ENCODE peak calls at places on chromosomes 1 and 21, in six cellular contexts. Q is heart left ventricle, B is ovary, H is spleen, G is K562, O is A549. E is an unnamed sample.

GRCh38 chr1:47548188-47548587 is 110.3 kb downstream of the FOXD2 start:
- DNase-seq in Q (no peak), G (no peak), O (no peak), H (no peak), B (no peak), E (no peak)

GRCh38 chr1:147600119-147601111 is 59.1 kb downstream of the BCL9 start:
- DNase-seq in G (peak; percentile 22), H (no peak), O (peak; percentile 25), B (no peak), Q (no peak), E (no peak)

GRCh38 chr1:21264913-21265312 is 25.4 kb downstream of the ECE1 start:
- DNase-seq in Q (no peak), O (peak; percentile 40), B (no peak), G (no peak), H (no peak), E (no peak)

GRCh38 chr1:114455102-114455785 is 55.8 kb downstream of the TRIM33 start:
- DNase-seq in B (no peak), Q (no peak), G (no peak), H (no peak), O (no peak), E (no peak)

GRCh38 chr1:76955652-76956051 is 88.4 kb downstream of the ST6GALNAC5 start:
- DNase-seq in Q (no peak), O (no peak), G (no peak), B (no peak), H (no peak), E (no peak)

GRCh38 chr1:160779662-160780397 is 16.1 kb upstream of the LY9 start:
- DNase-seq in Q (no peak), B (no peak), O (peak; percentile 50), H (peak; percentile 77), G (peak; percentile 69), E (peak; percentile 11)

GRCh38 chr1:36663772-36664430 is 181.2 kb upstream of the CSF3R start:
- DNase-seq in Q (no peak), H (no peak), O (no peak), B (no peak), G (no peak), E (no peak)

GRCh38 chr1:145992502-145992936 is 3.9 kb downstream of the TXNIP start:
- DNase-seq in O (no peak), G (no peak), H (no peak), Q (no peak), B (no peak), E (peak; percentile 4)

GRCh38 chr1:113616201-113616600 is 143.1 kb downstream of the PHTF1 start:
- DNase-seq in O (no peak), B (no peak), G (no peak), H (no peak), Q (no peak), E (no peak)

GRCh38 chr1:106278706-106279105 is 777.8 kb upstream of the PRMT6 start:
- DNase-seq in G (no peak), B (no peak), H (no peak), Q (no peak), O (no peak), E (no peak)

GRCh38 chr1:7369866-7370265 is 401.2 kb upstream of the VAMP3 start:
- DNase-seq in O (no peak), G (no peak), Q (peak; percentile 59), B (no peak), H (peak; percentile 35), E (no peak)

GRCh38 chr1:192949783-192950182 is 109.4 kb downstream of the UCHL5 start:
- DNase-seq in H (no peak), O (no peak), Q (no peak), G (no peak), B (no peak), E (no peak)

GRCh38 chr1:152745765-152746444 is 11.9 kb upstream of the KPRP start:
- DNase-seq in G (no peak), H (no peak), B (no peak), O (no peak), Q (no peak), E (no peak)
- H3K9me3 ChIP-seq in G (no peaks in the 10 kb centered on the region), H (no peaks in the 10 kb centered on the region), B (no peaks in the 10 kb centered on the region), O (no peaks in the 10 kb centered on the region), Q (no peaks in the 10 kb centered on the region), E (no peaks in the 10 kb centered on the region)

GRCh38 chr1:16145030-16145987 is 10.6 kb downstream of the EPHA2 start:
- DNase-seq in Q (peak; percentile 89), B (peak; percentile 70), G (no peak), H (peak; percentile 89), O (peak; percentile 83), E (peak; percentile 99)
- TF ChIP-seq POLR2A in Q (peak; percentile 23), B (no peak), G (no peak), H (no peak), O (no peak), E (no peak)

DNA sequence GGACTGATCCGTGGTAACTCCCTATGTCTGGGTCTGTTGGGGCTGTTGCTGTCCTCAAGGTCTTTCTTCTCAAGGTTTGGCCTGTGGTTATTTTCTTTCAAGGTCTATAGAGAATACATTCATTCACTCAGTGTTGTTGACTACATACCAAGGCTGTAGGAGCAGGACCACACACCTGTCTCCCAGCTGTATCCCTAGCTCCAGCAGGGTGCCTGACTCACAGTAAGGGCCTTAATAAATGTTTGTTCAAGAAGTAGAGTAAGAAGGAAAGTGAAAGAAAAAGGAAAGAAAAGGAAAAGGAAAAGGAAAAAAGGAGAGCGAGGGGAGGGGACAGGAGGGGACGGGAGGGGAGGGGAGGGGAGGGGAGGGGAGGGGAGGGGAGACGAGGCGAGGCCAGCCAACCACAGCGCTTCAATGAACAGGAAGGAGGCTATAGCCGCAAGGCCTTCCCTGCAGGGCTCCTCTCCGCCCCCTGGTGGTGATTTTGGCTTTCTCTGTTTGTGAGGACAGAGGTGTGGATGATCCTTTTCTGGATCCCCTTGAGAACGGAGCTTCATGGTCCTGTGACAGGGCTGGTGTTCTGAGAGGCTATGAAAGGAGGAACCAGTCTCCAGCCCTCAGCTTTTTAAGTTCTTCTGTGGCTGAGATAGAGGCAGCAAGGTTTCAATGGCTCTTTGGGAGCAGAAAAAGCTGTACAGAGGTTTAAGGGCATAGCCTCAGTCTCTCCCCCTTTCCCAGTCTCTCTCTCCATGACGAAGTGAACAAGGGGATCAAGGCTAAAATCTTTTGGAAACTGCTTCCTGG is 30.6 kb upstream of the LCE5A start:
- DNase-seq in O (peak; percentile 61), H (no peak), G (peak; percentile 53), B (peak; percentile 23), Q (no peak), E (peak; percentile 18)
- H3K9me3 ChIP-seq in O (peaks cover 31% of the 10 kb centered on the region), H (peaks cover 40% of the 10 kb centered on the region), G (no peaks in the 10 kb centered on the region), B (no peaks in the 10 kb centered on the region), Q (peaks cover 28% of the 10 kb centered on the region), E (no peaks in the 10 kb centered on the region)

GRCh38 chr1:201172999-201173610 is 17.5 kb upstream of the IGFN1 start:
- DNase-seq in G (no peak), H (no peak), Q (no peak), O (no peak), B (no peak), E (no peak)

GRCh38 chr1:201170533-201171062 is 16.3 kb upstream of the TMEM9 start:
- DNase-seq in Q (peak; percentile 96), B (peak; percentile 92), O (peak; percentile 99), H (peak; percentile 95), G (peak; percentile 99), E (peak; percentile 98)

GRCh38 chr1:201169971-201170532 is 15.8 kb upstream of the TMEM9 start:
- DNase-seq in B (no peak), H (no peak), Q (no peak), O (no peak), G (no peak), E (no peak)

GRCh38 chr1:201172336-201172735 is 18.1 kb upstream of the TMEM9 start:
- DNase-seq in O (no peak), H (peak; percentile 20), B (no peak), G (no peak), Q (no peak), E (no peak)

GRCh38 chr1:201171063-201172036 is 17.1 kb upstream of the TMEM9 start:
- DNase-seq in O (peak; percentile 70), Q (peak; percentile 29), H (peak; percentile 83), B (peak; percentile 40), G (peak; percentile 66), E (no peak)
- TF ChIP-seq POLR2A in O (no peak), Q (no peak), H (no peak), B (peak; percentile 13), G (peak; percentile 8), E (no peak)

GRCh38 chr1:179714159-179714558 is 28.9 kb upstream of the FAM163A start:
- DNase-seq in H (no peak), B (no peak), Q (no peak), G (no peak), O (no peak), E (no peak)
- H3K9me3 ChIP-seq in H (peaks cover 70% of the 10 kb centered on the region), B (no peaks in the 10 kb centered on the region), Q (peaks cover 60% of the 10 kb centered on the region), G (no peaks in the 10 kb centered on the region), O (peaks cover 38% of the 10 kb centered on the region), E (no peaks in the 10 kb centered on the region)

DNA sequence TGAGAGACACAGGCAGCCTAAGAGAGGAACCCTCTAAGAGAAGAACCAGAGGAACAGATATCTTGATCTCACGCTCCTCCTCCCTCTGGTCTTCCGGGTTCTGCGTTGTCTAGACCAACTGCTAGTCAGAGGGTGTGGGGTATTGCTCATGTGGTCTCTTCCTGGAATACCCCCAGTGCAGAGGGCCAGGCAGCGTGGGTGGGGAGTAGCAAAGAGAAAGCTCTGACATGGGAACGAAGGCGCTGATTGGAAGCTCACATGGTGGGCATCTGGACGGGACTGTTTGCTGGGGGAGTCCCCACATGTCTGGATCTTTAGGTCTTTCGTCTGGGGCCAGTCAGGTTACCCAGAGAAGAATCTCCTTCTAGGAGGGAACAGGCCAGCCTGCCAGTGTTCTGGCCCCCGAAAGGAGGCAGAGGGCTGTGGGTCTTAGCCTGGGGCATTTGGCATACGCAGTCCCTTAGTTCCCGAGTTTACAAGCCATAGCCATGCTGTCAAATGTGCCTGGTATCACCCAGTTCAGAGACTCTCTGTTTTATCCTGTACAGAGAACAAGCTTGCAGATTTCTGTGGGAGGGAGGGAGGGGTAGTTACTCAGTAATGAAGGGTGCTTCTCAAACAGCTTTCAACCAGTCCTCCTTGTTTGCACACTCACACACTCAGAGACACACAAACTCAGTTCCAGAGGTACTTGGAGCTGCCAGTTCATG is 18.3 kb upstream of the IL6R start:
- DNase-seq in G (peak; percentile 77), Q (no peak), O (no peak), B (no peak), H (peak; percentile 75), E (no peak)
- TF ChIP-seq POLR2A in G (peak; percentile 75), Q (no peak), O (no peak), B (no peak), H (no peak), E (no peak)

GRCh38 chr1:224938652-224939051 is 9.2 kb downstream of the DNAH14 start:
- DNase-seq in Q (no peak), B (no peak), O (no peak), G (no peak), H (no peak), E (no peak)
- H3K9me3 ChIP-seq in Q (peaks cover 54% of the 10 kb centered on the region), B (no peaks in the 10 kb centered on the region), O (peaks cover 45% of the 10 kb centered on the region), G (peaks cover 32% of the 10 kb centered on the region), H (peaks cover 49% of the 10 kb centered on the region), E (no peaks in the 10 kb centered on the region)

GRCh38 chr21:42777757-42778344 is 101.5 kb downstream of the WDR4 start:
- DNase-seq in O (no peak), Q (no peak), B (no peak), H (peak; percentile 82), G (no peak), E (peak; percentile 63)
- TF ChIP-seq POLR2A in O (no peak), Q (no peak), B (no peak), H (no peak), G (no peak), E (no peak)